ENCODE peak calls at places on chromosome 1, in ten cellular contexts. M is SW480; H is endothelial cell; Z is substantia nigra; G is trophoblast cell; Q is left ventricle myocardium inferior; Y is retina; C is body of pancreas; B is stimulated activated CD8-positive, alpha-beta memory T cell treated with anti-CD3 and anti-CD28 coated beads, Interleukin-4, amount 100 ng/mL, for 1 hour; J is NCI-H774. D is an unnamed sample.

GRCh38 chr1:183892351-183892793 is 87.5 kb downstream of the RGL1 start:
- DNase-seq in M (no peak), H (no peak), Z (no peak), G (peak), Q (no peak), Y (no peak), C (no peak), B (no peak), J (no peak), D (no peak)

GRCh38 chr1:116033322-116033721 is 57.0 kb downstream of the SLC22A15 start:
- DNase-seq in M (no peak), H (no peak), Z (peak), G (no peak), Q (no peak), Y (peak), C (no peak), B (no peak), J (no peak), D (no peak)

GRCh38 chr1:201028473-201028889 is 5.0 kb upstream of the KIF21B start:
- DNase-seq in M (no peak), H (no peak), Z (no peak), G (peak), Q (no peak), Y (no peak), C (peak), B (no peak), J (no peak), D (no peak)

GRCh38 chr1:243315455-243315854 is 59.6 kb downstream of the SDCCAG8 start:
- DNase-seq in M (no peak), H (no peak), Z (no peak), G (no peak), Q (no peak), Y (no peak), C (no peak), B (no peak), J (no peak), D (no peak)

GRCh38 chr1:149844096-149844495 is 55.3 kb upstream of the BOLA1 start:
- DNase-seq in M (peak), H (no peak), Z (no peak), G (peak), Q (no peak), Y (no peak), C (no peak), B (no peak), J (no peak), D (peak)

GRCh38 chr1:79501153-79501552 is 494.6 kb upstream of the ADGRL4 start:
- DNase-seq in M (no peak), H (no peak), Z (no peak), G (peak), Q (no peak), Y (no peak), C (no peak), B (no peak), J (no peak), D (no peak)

GRCh38 chr1:91791103-91791502 is 94.8 kb downstream of the TGFBR3 start:
- DNase-seq in M (peak), H (no peak), Z (no peak), G (no peak), Q (no peak), Y (no peak), C (peak), B (no peak), J (peak), D (no peak)

GRCh38 chr1:65254320-65255087 is 54.8 kb upstream of the DNAJC6 start:
- DNase-seq in M (peak), H (peak), Z (peak), G (peak), Q (peak), Y (peak), C (peak), B (peak), J (peak), D (peak)

GRCh38 chr1:46691997-46692790 is 20.5 kb downstream of the TEX38 start:
- DNase-seq in M (no peak), H (no peak), Z (no peak), G (peak), Q (no peak), Y (no peak), C (peak), B (no peak), J (no peak), D (no peak)